ENCODE peak calls at places on chromosome 1, in seven cellular contexts. U is NCI-H460, V is epithelial cell of prostate, A is H54, N is neural progenitor cell, O is fibroblast of pulmonary artery, R is C1 segment of cervical spinal cord. Z is an unnamed sample.
A peak's percentile ranks its signal among the peaks of the same experiment; 100 is the strongest.

GRCh38 chr1:154742586-154742985 is 127.5 kb downstream of the KCNN3 start:
- DNase-seq in U (no peak), V (no peak), A (no peak), N (no peak), O (no peak), R (no peak), Z (no peak)

GRCh38 chr1:233113009-233113712 is 162.8 kb downstream of the NTPCR start:
- DNase-seq in U (peak; percentile 100), V (peak; percentile 100), A (peak; percentile 55), N (peak; percentile 23), O (peak; percentile 100), R (peak; percentile 46), Z (no peak)

GRCh38 chr1:148383966-148384365 is 99.1 kb downstream of the PPIAL4G start:
- DNase-seq in U (no peak), V (no peak), A (no peak), N (no peak), O (no peak), R (no peak), Z (no peak)

GRCh38 chr1:192861860-192862259 is 53.0 kb downstream of the RGS2 start:
- DNase-seq in U (peak; percentile 38), V (peak; percentile 90), A (no peak), N (no peak), O (no peak), R (no peak), Z (no peak)

GRCh38 chr1:156963621-156964020 is 43.2 kb downstream of the LRRC71 start:
- DNase-seq in U (no peak), V (no peak), A (no peak), N (no peak), O (no peak), R (no peak), Z (peak; percentile 13)

GRCh38 chr1:28718601-28719331 is 18.0 kb upstream of the YTHDF2 start:
- DNase-seq in U (peak; percentile 36), V (no peak), A (no peak), N (peak; percentile 18), O (peak; percentile 62), R (no peak), Z (no peak)

GRCh38 chr1:150165622-150166612 is 16.2 kb downstream of the PLEKHO1 start:
- DNase-seq in U (peak; percentile 50), V (no peak), A (no peak), N (peak; percentile 79), O (peak; percentile 71), R (no peak), Z (peak; percentile 33)

GRCh38 chr1:184753608-184754478 is 815 bp downstream of the EDEM3 start:
- DNase-seq in U (peak; percentile 23), V (no peak), A (peak; percentile 16), N (peak; percentile 79), O (peak; percentile 39), R (peak; percentile 66), Z (peak; percentile 32)

GRCh38 chr1:241142493-241142892 is 214.5 kb downstream of the RGS7 start:
- DNase-seq in U (no peak), V (no peak), A (no peak), N (no peak), O (no peak), R (no peak), Z (no peak)